ENCODE peak calls at places on chromosome 18, in five cellular contexts. J, K, E, D and A are unnamed samples.

GRCh38 chr18:35039633-35040032 is 1.6 kb upstream of the MAPRE2 start:
- DNase-seq in K (no peak), D (no peak), J (no peak), E (no peak), A (no peak)

GRCh38 chr18:38695559-38696270 is 1130.1 kb upstream of the CELF4 start:
- DNase-seq in K (no peak), J (no peak), D (no peak), E (no peak), A (no peak)

GRCh38 chr18:45004531-45004930 is 323.8 kb downstream of the SETBP1 start:
- DNase-seq in E (no peak), J (no peak), D (no peak), K (no peak), A (no peak)

GRCh38 chr18:61921621-61922235 is 28.9 kb upstream of the RNF152 start:
- DNase-seq in D (no peak), K (no peak), J (no peak), E (no peak), A (no peak)

GRCh38 chr18:79948719-79949411 is 2.6 kb downstream of the SLC66A2 start:
- DNase-seq in E (no peak), J (no peak), K (no peak), D (no peak), A (no peak)

GRCh38 chr18:33656889-33657288 is 78.9 kb downstream of the ASXL3 start:
- DNase-seq in E (no peak), K (no peak), J (no peak), D (no peak), A (no peak)

GRCh38 chr18:6920099-6920955 is 190.8 kb downstream of the ARHGAP28 start:
- DNase-seq in E (no peak), D (peak), K (peak), J (peak), A (no peak)

GRCh38 chr18:48828713-48829442 is 121.9 kb downstream of the SMAD7 start:
- DNase-seq in E (no peak), K (no peak), J (peak), D (no peak), A (peak)

GRCh38 chr18:12907258-12907925 is 23.4 kb upstream of the PTPN2 start:
- DNase-seq in K (no peak), E (no peak), D (no peak), J (no peak), A (no peak)

GRCh38 chr18:34153711-34154110 is 71.0 kb downstream of the NOL4 start:
- DNase-seq in K (peak), E (peak), J (no peak), D (no peak), A (no peak)

GRCh38 chr18:79571221-79572092 is 108.1 kb upstream of the CTDP1 start:
- DNase-seq in E (no peak), K (no peak), D (no peak), J (no peak), A (peak)

GRCh38 chr18:63604791-63605567 is 17.8 kb downstream of the SERPINB13 start:
- DNase-seq in K (no peak), E (no peak), D (no peak), J (no peak), A (no peak)

GRCh38 chr18:45173327-45173726 is 441.9 kb upstream of the SLC14A2 start:
- DNase-seq in K (no peak), D (no peak), J (no peak), E (no peak), A (no peak)

GRCh38 chr18:10755855-10756254 is 230.0 kb downstream of the NAPG start:
- DNase-seq in K (no peak), J (no peak), E (no peak), D (no peak), A (no peak)

GRCh38 chr18:34787931-34788532 is 77.9 kb downstream of the DTNA start:
- DNase-seq in K (peak), J (peak), D (peak), E (peak), A (no peak)

GRCh38 chr18:26908906-26909305 is 43.4 kb upstream of the AQP4 start:
- DNase-seq in E (no peak), K (no peak), D (no peak), J (no peak), A (no peak)

GRCh38 chr18:10856146-10856545 is 293.2 kb downstream of the PIEZO2 start:
- DNase-seq in J (no peak), K (no peak), D (no peak), E (no peak), A (no peak)

GRCh38 chr18:55861266-55861665 is 273.3 kb upstream of the TCF4 start:
- DNase-seq in K (no peak), D (no peak), E (no peak), J (peak), A (no peak)

GRCh38 chr18:59070181-59070912 is 69.3 kb upstream of the SEC11C start:
- DNase-seq in D (peak), K (peak), J (peak), E (no peak), A (peak)
- TF ChIP-seq SUZ12 in D (no peak), K (no peak), J (no peak), E (no peak), A (no peak)

GRCh38 chr18:24710474-24710873 is 250.0 kb downstream of the HRH4 start:
- DNase-seq in D (no peak), E (no peak), K (no peak), J (no peak), A (no peak)
- TF ChIP-seq SUZ12 in D (no peak), E (no peak), K (no peak), J (no peak), A (no peak)

DNA sequence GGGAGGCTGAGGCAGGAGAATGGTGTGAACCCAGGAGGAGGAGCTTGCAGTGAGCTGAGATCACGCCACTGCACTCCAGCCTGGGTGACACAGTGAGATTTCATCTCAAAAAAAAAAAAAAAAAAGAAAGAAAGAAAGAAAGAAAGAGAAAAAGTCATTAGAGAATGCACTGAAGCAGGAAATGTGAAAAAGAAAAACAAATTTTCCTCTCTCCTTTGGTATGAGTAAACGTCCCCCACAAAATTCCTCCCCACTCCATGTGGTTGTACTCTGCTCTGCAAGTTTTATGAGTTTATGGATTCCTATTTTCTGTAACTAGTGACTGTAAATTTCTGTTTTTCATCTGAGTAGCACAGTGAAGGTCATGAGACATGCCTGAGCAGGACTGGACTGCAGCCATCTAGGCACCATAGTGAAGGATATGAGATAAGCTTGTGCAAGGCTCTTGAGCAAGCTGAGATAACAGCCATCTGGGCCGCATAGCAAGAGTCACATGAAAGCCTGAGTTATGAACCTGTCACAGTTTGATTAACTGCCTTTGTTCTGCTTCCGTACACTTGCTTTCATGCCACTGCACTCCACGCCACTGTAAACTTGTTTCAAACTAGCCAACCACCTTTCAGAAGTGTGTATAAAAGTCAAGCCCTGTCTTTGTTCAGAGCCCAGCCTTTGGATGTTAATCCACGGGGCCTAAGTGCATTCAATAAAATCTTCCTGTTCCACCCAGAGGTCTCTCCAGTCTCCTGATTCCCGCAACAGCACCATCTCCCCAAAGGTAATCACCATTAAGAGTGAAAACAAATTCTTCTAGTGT is 50.2 kb downstream of the SKA1 start:
- DNase-seq in D (no peak), E (no peak), J (no peak), K (peak), A (no peak)
- TF ChIP-seq SUZ12 in D (no peak), E (no peak), J (no peak), K (no peak), A (no peak)

GRCh38 chr18:77081387-77081773 is 51.2 kb downstream of the MBP start:
- DNase-seq in E (no peak), K (no peak), D (no peak), J (no peak), A (no peak)
- TF ChIP-seq SUZ12 in E (no peak), K (no peak), D (no peak), J (no peak), A (no peak)

DNA sequence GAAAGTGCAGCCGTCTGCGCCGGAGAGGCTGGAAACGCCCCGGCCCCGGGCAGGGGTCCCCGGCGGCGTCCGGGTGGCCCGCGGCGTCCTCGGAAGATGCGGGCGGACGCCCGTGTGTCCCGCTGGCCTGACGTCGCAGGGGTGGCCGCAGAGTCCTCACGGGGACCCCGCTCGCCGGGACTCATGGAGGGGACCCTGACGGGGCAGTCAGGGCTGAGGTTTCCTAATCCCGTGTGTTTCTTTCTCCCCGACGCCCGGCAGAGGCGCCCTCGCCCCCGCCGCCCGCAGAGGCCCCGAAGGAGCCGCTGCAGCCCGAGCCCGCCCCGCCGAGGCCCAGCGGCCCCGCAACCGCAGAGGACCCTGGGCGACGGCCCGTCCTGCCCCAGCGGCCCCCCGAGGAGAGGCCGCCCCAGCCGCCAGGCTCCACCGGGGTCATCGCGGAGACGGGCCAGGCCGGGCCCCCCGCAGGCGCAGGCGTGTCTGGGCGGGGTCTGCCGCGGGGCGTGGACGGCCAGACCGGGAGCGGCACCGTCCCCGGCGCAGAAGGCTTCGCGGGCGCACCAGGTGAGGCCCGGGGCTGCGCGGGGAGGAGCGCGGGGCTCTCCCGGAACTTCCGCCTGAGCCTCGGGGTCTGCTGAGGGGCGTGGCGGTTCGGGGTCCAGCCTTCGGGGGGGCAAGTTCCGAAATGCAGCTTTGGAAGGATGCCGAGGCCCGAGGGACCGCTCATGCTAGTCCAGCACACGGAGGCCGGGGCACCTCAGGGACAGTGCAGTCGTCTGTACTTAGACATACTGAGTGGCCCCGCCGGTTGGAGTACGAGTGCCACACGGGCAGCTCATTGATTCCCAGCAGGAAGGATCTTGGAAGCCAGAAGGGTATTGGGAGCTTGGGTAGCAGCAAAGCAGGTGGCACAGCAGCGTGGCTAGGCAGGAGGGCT is 60.0 kb downstream of the EMILIN2 start:
- DNase-seq in K (peak), E (no peak), D (no peak), J (no peak), A (peak)
- TF ChIP-seq SUZ12 in K (no peak), E (no peak), D (no peak), J (no peak), A (no peak)